ENCODE peak calls at places on chromosomes 13 and 19, in four cellular contexts. V is NCI-H1092; X is GM04504; J is activated CD4-positive, alpha-beta T cell treated with anti-CD3 and anti-CD28 coated beads for 1 hour. M is an unnamed sample.

GRCh38 chr13:97109841-97110492 is 112.2 kb upstream of the MBNL2 start:
- DNase-seq in V (peak; percentile 88), X (peak; percentile 77), J (peak; percentile 70), M (peak; percentile 82)

GRCh38 chr13:98033277-98034247 is 80.1 kb downstream of the IPO5 start:
- DNase-seq in V (no peak), X (peak; percentile 57), J (no peak), M (peak; percentile 43)

GRCh38 chr13:59914556-59914955 is 249.2 kb downstream of the DIAPH3 start:
- DNase-seq in V (no peak), X (no peak), J (no peak), M (no peak)

GRCh38 chr19:456547-457110 is 4.2 kb downstream of the SHC2 start:
- DNase-seq in V (no peak), X (no peak), J (no peak), M (no peak)

GRCh38 chr13:30796132-30796832 is 60.9 kb downstream of the ALOX5AP start:
- DNase-seq in V (no peak), X (no peak), J (no peak), M (peak; percentile 83)

GRCh38 chr13:24007979-24008620 is 110.8 kb upstream of the C1QTNF9B start:
- DNase-seq in V (no peak), X (no peak), J (no peak), M (no peak)

GRCh38 chr13:90613076-90613795 is 734.3 kb upstream of the MIR17HG start:
- DNase-seq in V (no peak), X (no peak), J (no peak), M (no peak)

GRCh38 chr13:21671793-21672680 is 1.2 kb downstream of the FGF9 start:
- DNase-seq in V (no peak), X (no peak), J (no peak), M (no peak)

GRCh38 chr19:2623743-2624142 is 78.8 kb downstream of the GNG7 start:
- DNase-seq in V (no peak), X (no peak), J (no peak), M (no peak)

M was measured in PC-3.